ENCODE peak calls at places on chromosomes 13 and 19, in nine cellular contexts. K is adrenal gland, C is IMR-90, T is H9, N is SJCRH30, V is right lobe of liver, D is GM12878, L is suprapubic skin, J is A549. O is an unnamed sample.

GRCh38 chr19:8212916-8213315 is 3.7 kb downstream of the CERS4 start:
- DNase-seq in D (no peak), L (no peak), N (no peak), J (no peak), K (no peak), V (no peak), T (no peak), C (no peak), O (no peak)

GRCh38 chr13:31882794-31883193 is 143.5 kb downstream of the RXFP2 start:
- DNase-seq in T (no peak), J (no peak), K (no peak), V (no peak), D (no peak), C (no peak), N (no peak), L (no peak), O (no peak)

GRCh38 chr13:43663474-43664090 is 123.2 kb downstream of the ENOX1 start:
- DNase-seq in V (no peak), C (peak; percentile 73), D (no peak), K (no peak), L (no peak), N (no peak), J (no peak), T (no peak), O (no peak)

GRCh38 chr13:106566682-106567420 is 1.1 kb downstream of the ARGLU1 start:
- DNase-seq in C (peak; percentile 62), K (peak; percentile 69), N (peak; percentile 63), L (no peak), T (peak; percentile 56), D (no peak), V (peak; percentile 68), J (peak; percentile 35), O (peak; percentile 57)

GRCh38 chr13:55000043-55000442 is 1971.4 kb downstream of the OLFM4 start:
- DNase-seq in N (no peak), C (no peak), J (no peak), L (no peak), D (no peak), K (no peak), V (no peak), T (peak; percentile 61), O (no peak)

GRCh38 chr19:54158812-54159351 is 639 bp downstream of the LENG1 start:
- DNase-seq in C (peak; percentile 12), D (no peak), J (peak; percentile 28), K (no peak), L (no peak), T (no peak), V (no peak), N (no peak), O (no peak)

GRCh38 chr19:14059093-14059480 is 2.8 kb downstream of the PALM3 start:
- DNase-seq in J (no peak), L (no peak), K (no peak), V (no peak), D (no peak), C (no peak), N (no peak), T (peak; percentile 61), O (peak; percentile 35)

GRCh38 chr19:4304509-4305252 is at the start of gene FSD1:
- DNase-seq in D (no peak), T (peak; percentile 84), L (no peak), C (peak; percentile 40), N (peak; percentile 79), J (peak; percentile 89), V (no peak), K (no peak), O (peak; percentile 67)

GRCh38 chr19:3278294-3278693 is 53.8 kb downstream of the CELF5 start:
- DNase-seq in J (no peak), V (no peak), K (no peak), T (no peak), D (no peak), N (no peak), C (no peak), L (no peak), O (no peak)

GRCh38 chr13:106596287-106596937 is 28.5 kb upstream of the ARGLU1 start:
- DNase-seq in T (no peak), L (no peak), J (no peak), N (no peak), C (no peak), V (no peak), K (no peak), D (no peak), O (no peak)

GRCh38 chr19:18743281-18743825 is 47.8 kb downstream of the COMP start:
- DNase-seq in C (peak; percentile 76), K (peak; percentile 79), J (no peak), D (no peak), N (peak; percentile 89), L (no peak), T (peak; percentile 29), V (peak; percentile 49), O (no peak)

GRCh38 chr13:19152403-19152802 is 29.2 kb downstream of the TUBA3C start:
- DNase-seq in J (no peak), V (no peak), D (no peak), T (no peak), K (no peak), C (no peak), N (no peak), L (no peak), O (no peak)

GRCh38 chr13:34620073-34620858 is 321.8 kb upstream of the NBEA start:
- DNase-seq in J (no peak), K (no peak), D (no peak), N (no peak), V (no peak), L (no peak), C (no peak), T (no peak), O (no peak)

GRCh38 chr19:10769533-10770491 is 51.9 kb downstream of the DNM2 start:
- DNase-seq in D (no peak), V (peak; percentile 71), K (peak; percentile 90), J (no peak), L (no peak), C (peak; percentile 26), N (no peak), T (no peak), O (no peak)

GRCh38 chr19:54560881-54561385 is 12.7 kb upstream of the LILRA2 start:
- DNase-seq in D (no peak), V (no peak), T (no peak), N (no peak), C (no peak), L (no peak), J (no peak), K (no peak), O (no peak)

GRCh38 chr19:55716531-55716930 is 21.7 kb downstream of the NLRP9 start:
- DNase-seq in C (no peak), L (no peak), K (no peak), J (no peak), T (no peak), V (no peak), N (no peak), D (no peak), O (no peak)

GRCh38 chr19:38736036-38736412 is 8.2 kb downstream of the CAPN12 start:
- DNase-seq in L (no peak), D (no peak), N (no peak), C (no peak), V (peak; percentile 75), K (peak; percentile 63), T (peak; percentile 68), J (peak; percentile 80), O (no peak)

GRCh38 chr19:47239152-47239551 is 8.2 kb upstream of the BBC3 start:
- DNase-seq in V (no peak), J (no peak), N (no peak), C (no peak), D (no peak), K (no peak), T (no peak), L (no peak), O (no peak)
- H3K4me1 ChIP-seq in V (no peaks in the 10 kb centered on the region), J (peaks cover 29% of the 10 kb centered on the region), N (no peaks in the 10 kb centered on the region), C (peaks cover 26% of the 10 kb centered on the region), D (peaks cover 23% of the 10 kb centered on the region), K (peaks cover 10% of the 10 kb centered on the region), T (peaks cover 3% of the 10 kb centered on the region), L (peaks cover 40% of the 10 kb centered on the region), O (peaks cover 22% of the 10 kb centered on the region)

DNA sequence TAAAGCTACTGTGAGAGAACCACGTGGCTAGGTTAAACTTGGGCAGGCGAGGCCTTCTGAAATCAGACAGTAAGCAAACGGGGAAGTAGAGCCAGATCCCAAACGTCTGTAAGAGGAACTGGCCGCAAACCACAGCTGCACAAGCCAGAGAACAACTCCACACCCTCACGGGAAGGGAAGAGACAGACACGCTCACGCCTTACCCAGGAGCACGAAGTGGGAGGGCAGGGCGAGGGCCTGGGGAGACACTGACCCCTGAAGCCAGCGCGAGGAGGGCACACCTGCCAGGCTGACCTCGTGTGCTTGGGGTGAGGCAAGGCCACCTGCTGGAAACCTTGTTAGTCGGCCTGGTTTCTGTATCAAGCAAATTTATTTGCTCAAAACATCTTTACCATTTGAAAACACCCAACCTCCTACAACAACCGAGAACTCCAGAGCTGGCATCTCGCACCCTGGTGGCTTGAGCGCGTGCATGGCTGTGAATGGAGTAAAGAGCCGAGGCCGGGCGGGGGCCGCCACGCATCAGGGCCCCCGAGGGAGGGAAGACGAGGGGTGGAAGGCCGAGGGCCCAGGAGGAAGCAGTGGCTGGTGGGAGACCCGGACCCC is 7.3 kb downstream of the POLR2E start:
- DNase-seq in L (no peak), C (no peak), D (no peak), J (no peak), V (no peak), N (no peak), T (no peak), K (no peak), O (no peak)
- H3K4me1 ChIP-seq in L (peaks cover 37% of the 10 kb centered on the region), C (no peaks in the 10 kb centered on the region), D (peaks cover 29% of the 10 kb centered on the region), J (peaks cover under 1% of the 10 kb centered on the region), V (no peaks in the 10 kb centered on the region), N (peaks cover 8% of the 10 kb centered on the region), T (no peaks in the 10 kb centered on the region), K (peaks cover 2% of the 10 kb centered on the region), O (peaks cover under 1% of the 10 kb centered on the region)

DNA sequence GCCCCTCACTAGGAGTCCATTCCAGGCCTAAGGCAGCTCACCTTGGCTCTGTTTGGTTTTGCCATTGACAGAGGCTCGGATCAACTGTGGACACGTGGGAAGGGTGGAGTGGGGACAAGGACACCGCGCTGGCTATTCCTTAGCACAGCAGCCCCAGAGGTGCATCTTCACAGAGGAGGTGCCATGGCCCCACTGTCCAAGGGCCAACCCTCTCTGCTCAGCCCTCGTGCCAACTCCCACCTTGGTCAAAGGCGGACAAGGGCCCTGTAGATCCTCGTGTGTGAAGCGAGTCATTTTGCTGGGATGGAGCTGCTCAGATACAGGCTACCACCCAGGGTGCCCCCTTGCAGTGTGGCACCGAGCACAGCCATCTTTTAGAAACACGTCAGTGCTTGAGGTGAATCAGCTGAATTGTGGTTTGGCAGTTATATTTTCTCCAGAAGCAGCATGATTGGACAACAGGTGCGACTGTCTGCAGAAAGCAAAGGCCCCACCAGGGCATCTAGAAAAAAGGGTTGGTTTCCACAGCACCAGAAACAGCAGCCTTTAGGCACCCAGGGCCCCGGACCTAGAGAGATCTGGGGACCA is 192.1 kb upstream of the GPR12 start:
- DNase-seq in K (no peak), T (no peak), L (peak; percentile 54), D (no peak), V (no peak), J (no peak), C (no peak), N (no peak), O (peak; percentile 28)
- H3K4me1 ChIP-seq in K (peaks cover 6% of the 10 kb centered on the region), T (no peaks in the 10 kb centered on the region), L (no peaks in the 10 kb centered on the region), D (no peaks in the 10 kb centered on the region), V (no peaks in the 10 kb centered on the region), J (no peaks in the 10 kb centered on the region), C (no peaks in the 10 kb centered on the region), N (peaks cover 6% of the 10 kb centered on the region), O (peaks cover 8% of the 10 kb centered on the region)

DNA sequence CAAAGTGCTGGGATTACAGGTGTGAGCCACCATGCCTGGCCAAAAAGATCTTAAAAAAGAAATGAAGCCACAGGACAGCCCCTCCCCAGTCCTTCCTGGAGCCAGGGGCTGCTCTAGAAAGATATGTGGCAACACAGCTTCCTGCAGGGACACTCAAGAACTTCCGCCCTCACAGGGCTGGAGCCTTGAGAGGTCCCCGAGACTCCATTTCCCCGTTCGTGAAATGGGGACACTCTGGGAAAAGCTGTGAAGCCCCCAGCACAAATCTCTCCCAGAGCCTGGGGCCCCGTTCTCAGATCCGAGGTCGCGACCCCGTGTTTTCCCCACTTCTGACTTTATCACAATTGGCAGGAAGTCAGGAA is 2.5 kb upstream of the GPX4 start:
- DNase-seq in T (no peak), D (no peak), J (no peak), V (no peak), L (no peak), C (no peak), N (no peak), K (peak; percentile 58), O (no peak)
- H3K4me1 ChIP-seq in T (peaks cover 2% of the 10 kb centered on the region), D (peaks cover 38% of the 10 kb centered on the region), J (peaks cover 57% of the 10 kb centered on the region), V (peaks cover 10% of the 10 kb centered on the region), L (peaks cover 75% of the 10 kb centered on the region), C (peaks cover 17% of the 10 kb centered on the region), N (peaks cover 11% of the 10 kb centered on the region), K (peaks cover 35% of the 10 kb centered on the region), O (peaks cover 39% of the 10 kb centered on the region)